ENCODE peak calls at places on chromosomes 1 and 21, in seven cellular contexts. L is mesendoderm, M is neuronal stem cell, T is IMR-90, Z is mesenchymal stem cell, W is H9, V is H1. H is an unnamed sample.

GRCh38 chr21:43991447-43991991 is 20.6 kb upstream of the TRAPPC10 start:
- DNase-seq in L (no peak), M (no peak), T (no peak), Z (no peak), W (no peak), V (no peak), H (peak; percentile 41)

GRCh38 chr1:117686907-117687306 is 81.1 kb downstream of the TENT5C start:
- DNase-seq in L (peak; percentile 34), M (no peak), T (peak; percentile 65), Z (peak; percentile 85), W (no peak), V (no peak), H (peak; percentile 38)

GRCh38 chr1:3443759-3444697 is 10.4 kb upstream of the ARHGEF16 start:
- DNase-seq in L (no peak), M (no peak), T (peak; percentile 1), Z (no peak), W (no peak), V (no peak), H (no peak)

GRCh38 chr1:2234762-2235113 is 6.6 kb downstream of the SKI start:
- DNase-seq in L (no peak), M (no peak), T (no peak), Z (no peak), W (no peak), V (no peak), H (no peak)

GRCh38 chr1:8332806-8333205 is 14.9 kb downstream of the SLC45A1 start:
- DNase-seq in L (no peak), M (no peak), T (no peak), Z (no peak), W (no peak), V (no peak), H (no peak)

GRCh38 chr1:94543003-94543402 is 1.4 kb upstream of the F3 start:
- DNase-seq in L (peak; percentile 31), M (no peak), T (peak; percentile 69), Z (peak; percentile 70), W (no peak), V (no peak), H (peak; percentile 33)

GRCh38 chr21:34617753-34618339 is 2.9 kb upstream of the RCAN1 start:
- DNase-seq in L (no peak), M (no peak), T (no peak), Z (no peak), W (no peak), V (no peak), H (no peak)

GRCh38 chr1:69315823-69316222 is 251.9 kb upstream of the LRRC7 start:
- DNase-seq in L (peak; percentile 41), M (no peak), T (no peak), Z (no peak), W (peak; percentile 31), V (no peak), H (peak; percentile 88)

GRCh38 chr1:167342846-167343245 is 122.2 kb downstream of the POU2F1 start:
- DNase-seq in L (peak; percentile 58), M (no peak), T (no peak), Z (no peak), W (no peak), V (no peak), H (no peak)

GRCh38 chr1:66598670-66599069 is 64.7 kb downstream of the SGIP1 start:
- DNase-seq in L (peak; percentile 21), M (no peak), T (peak; percentile 88), Z (peak; percentile 72), W (no peak), V (no peak), H (peak; percentile 47)

GRCh38 chr1:179549368-179549700 is 26.4 kb downstream of the NPHS2 start:
- DNase-seq in L (no peak), M (no peak), T (no peak), Z (no peak), W (no peak), V (no peak), H (no peak)

GRCh38 chr1:217315346-217315745 is 315.5 kb downstream of the GPATCH2 start:
- DNase-seq in L (no peak), M (no peak), T (peak; percentile 19), Z (peak; percentile 5), W (no peak), V (no peak), H (no peak)

GRCh38 chr1:195867638-195868037 is 740.6 kb downstream of the KCNT2 start:
- DNase-seq in L (no peak), M (no peak), T (no peak), Z (no peak), W (no peak), V (no peak), H (no peak)

GRCh38 chr1:19273106-19273843 is 15.3 kb downstream of the AKR7A3 start:
- DNase-seq in L (no peak), M (no peak), T (no peak), Z (no peak), W (no peak), V (no peak), H (no peak)

GRCh38 chr1:19268445-19268844 is 16.8 kb downstream of the MRTO4 start:
- DNase-seq in L (no peak), M (no peak), T (no peak), Z (no peak), W (no peak), V (no peak), H (no peak)

GRCh38 chr1:19274636-19275035 is 13.9 kb downstream of the AKR7A3 start:
- DNase-seq in L (no peak), M (no peak), T (no peak), Z (no peak), W (no peak), V (no peak), H (no peak)

GRCh38 chr1:19272064-19272463 is 16.5 kb downstream of the AKR7A3 start:
- DNase-seq in L (no peak), M (no peak), T (no peak), Z (no peak), W (no peak), V (no peak), H (no peak)
- H3K79me1 ChIP-seq in L (no peaks in the 10 kb centered on the region), M (no peaks in the 10 kb centered on the region), T (no peaks in the 10 kb centered on the region), Z (no peaks in the 10 kb centered on the region), W (no peaks in the 10 kb centered on the region), V (no peaks in the 10 kb centered on the region), H (no peaks in the 10 kb centered on the region)

GRCh38 chr1:14662116-14662515 is 63.6 kb downstream of the KAZN start:
- DNase-seq in L (no peak), M (no peak), T (no peak), Z (no peak), W (no peak), V (no peak), H (no peak)

GRCh38 chr1:14660795-14661194 is 62.3 kb downstream of the KAZN start:
- DNase-seq in L (no peak), M (no peak), T (no peak), Z (no peak), W (no peak), V (no peak), H (no peak)

GRCh38 chr1:14661220-14661619 is 62.7 kb downstream of the KAZN start:
- DNase-seq in L (no peak), M (no peak), T (no peak), Z (no peak), W (no peak), V (no peak), H (no peak)

GRCh38 chr1:14658642-14659041 is 60.2 kb downstream of the KAZN start:
- DNase-seq in L (peak; percentile 47), M (no peak), T (no peak), Z (no peak), W (no peak), V (no peak), H (no peak)

GRCh38 chr1:14659913-14660312 is 61.4 kb downstream of the KAZN start:
- DNase-seq in L (no peak), M (no peak), T (no peak), Z (no peak), W (no peak), V (no peak), H (no peak)
- H3K4me2 ChIP-seq in L (no peak overlapping the region), M (no peak overlapping the region), T (no peak overlapping the region), Z (no peak overlapping the region), W (no peak overlapping the region), V (no peak overlapping the region), H (no peak overlapping the region)

DNA sequence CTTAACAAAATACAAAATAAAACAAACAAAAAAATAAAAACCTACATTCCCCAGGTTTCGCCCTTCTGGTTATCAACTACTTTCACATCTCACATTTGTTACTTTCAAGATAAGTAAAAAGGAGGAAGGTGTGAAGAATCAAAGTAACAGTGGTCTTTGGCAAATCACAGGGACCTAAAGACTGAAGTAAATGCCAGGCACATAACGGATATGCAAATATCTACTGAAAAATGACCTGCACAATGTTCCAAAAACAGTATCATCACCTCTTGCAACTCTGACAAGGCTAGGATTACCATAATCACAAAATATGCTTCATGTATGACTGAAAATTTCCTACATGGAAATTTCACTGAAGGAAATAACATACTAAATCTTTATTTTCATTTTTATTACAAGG is 29.3 kb downstream of the COP1 start:
- DNase-seq in L (peak; percentile 40), M (no peak), T (no peak), Z (no peak), W (no peak), V (no peak), H (no peak)
- H3K79me1 ChIP-seq in L (peaks cover 4% of the 10 kb centered on the region), M (peaks cover 4% of the 10 kb centered on the region), T (peaks cover 52% of the 10 kb centered on the region), Z (peaks cover 24% of the 10 kb centered on the region), W (peaks cover 3% of the 10 kb centered on the region), V (peaks cover 3% of the 10 kb centered on the region), H (no peaks in the 10 kb centered on the region)

DNA sequence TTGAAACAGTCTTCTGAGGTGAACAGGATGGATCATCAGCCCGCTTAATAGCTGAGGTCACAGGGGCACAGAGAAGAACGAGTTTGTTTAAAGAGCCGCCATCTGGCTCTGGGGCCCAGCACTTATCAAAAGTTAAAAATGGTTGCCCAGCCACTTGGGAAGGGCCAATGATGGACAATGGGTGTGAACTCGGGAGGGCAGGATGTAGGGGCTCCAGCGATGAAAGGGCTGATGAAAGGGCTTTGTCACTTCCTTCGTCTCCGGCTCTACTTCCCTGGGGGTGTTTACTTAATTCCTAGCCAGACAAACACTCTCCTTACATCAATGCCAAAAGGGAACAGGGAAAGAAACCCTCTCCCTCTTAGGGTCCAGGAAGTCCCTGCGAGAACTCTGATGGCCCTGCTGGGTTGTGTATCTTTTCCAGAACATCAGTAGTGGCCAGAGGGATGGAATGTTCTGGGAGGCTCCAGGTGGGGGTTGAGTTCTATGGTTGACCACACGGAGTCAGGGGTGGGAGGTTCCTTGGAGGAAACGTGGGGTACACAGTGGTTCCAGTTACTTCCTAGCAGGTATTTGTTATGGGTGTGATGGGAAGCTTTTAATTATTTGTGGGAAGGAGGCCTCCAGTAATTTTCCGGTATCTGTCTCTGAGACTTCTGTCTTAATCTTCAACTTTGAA is 9.0 kb upstream of the ABCG1 start:
- DNase-seq in L (peak; percentile 59), M (no peak), T (no peak), Z (peak; percentile 33), W (no peak), V (no peak), H (no peak)
- H3K4me2 ChIP-seq in L (no peak overlapping the region), M (no peak overlapping the region), T (no peak overlapping the region), Z (no peak overlapping the region), W (no peak overlapping the region), V (no peak overlapping the region), H (no peak overlapping the region)